ENCODE peak calls at places on chromosomes 16 and 17, in four cellular contexts. J is A549, R is K562, T is neural progenitor cell. Q is an unnamed sample.

GRCh38 chr17:41434313-41434895 is 6.4 kb downstream of the KRT38 start:
- DNase-seq in J (no peak), R (no peak), T (no peak), Q (no peak)

GRCh38 chr16:81537721-81538561 is 93.3 kb downstream of the CMIP start:
- DNase-seq in J (no peak), R (no peak), T (no peak), Q (no peak)

GRCh38 chr16:81711609-81712329 is 67.3 kb upstream of the PLCG2 start:
- DNase-seq in J (peak), R (peak), T (peak), Q (no peak)

GRCh38 chr17:48254896-48255295 is 147.3 kb downstream of the SNX11 start:
- DNase-seq in J (no peak), R (peak), T (no peak), Q (no peak)

GRCh38 chr16:12874135-12874534 is 27.3 kb upstream of the SHISA9 start:
- DNase-seq in J (peak), R (no peak), T (no peak), Q (no peak)

GRCh38 chr16:64238576-64238975 is 883.3 kb downstream of the CDH11 start:
- DNase-seq in J (no peak), R (no peak), T (no peak), Q (no peak)

GRCh38 chr16:6916946-6917345 is 415.7 kb upstream of the RBFOX1 start:
- DNase-seq in J (no peak), R (no peak), T (no peak), Q (no peak)

GRCh38 chr17:82375359-82376041 is 3.9 kb downstream of the UTS2R start:
- DNase-seq in J (no peak), R (no peak), T (no peak), Q (no peak)

GRCh38 chr16:51151435-51151950 is 423 bp upstream of the SALL1 start:
- DNase-seq in J (no peak), R (no peak), T (peak), Q (peak)

GRCh38 chr17:50872710-50873424 is 6.7 kb upstream of the TOB1 start:
- DNase-seq in J (no peak), R (no peak), T (no peak), Q (no peak)

GRCh38 chr16:3085868-3086595 is 13.1 kb downstream of the ZSCAN10 start:
- DNase-seq in J (no peak), R (no peak), T (no peak), Q (no peak)

GRCh38 chr16:30011505-30012480 is 966 bp upstream of the DOC2A start:
- DNase-seq in J (no peak), R (no peak), T (peak), Q (no peak)

GRCh38 chr16:22664132-22664531 is 149.8 kb upstream of the HS3ST2 start:
- DNase-seq in J (no peak), R (no peak), T (no peak), Q (no peak)

GRCh38 chr16:27698266-27698665 is 148.3 kb downstream of the KATNIP start:
- DNase-seq in J (no peak), R (peak), T (peak), Q (peak)

GRCh38 chr16:85425061-85425662 is 188.0 kb upstream of the GSE1 start:
- DNase-seq in J (no peak), R (no peak), T (peak), Q (no peak)

GRCh38 chr16:84726670-84727467 is 27.1 kb downstream of the USP10 start:
- DNase-seq in J (no peak), R (no peak), T (no peak), Q (no peak)

GRCh38 chr16:29972500-29972899 is 1.2 kb upstream of the TAOK2 start:
- DNase-seq in J (no peak), R (no peak), T (no peak), Q (no peak)

GRCh38 chr16:4922721-4923342 is 14.1 kb downstream of the PPL start:
- DNase-seq in J (no peak), R (no peak), T (no peak), Q (no peak)

GRCh38 chr17:72523491-72523890 is 402.7 kb downstream of the SOX9 start:
- DNase-seq in J (no peak), R (no peak), T (no peak), Q (no peak)

GRCh38 chr17:61955621-61956020 is 27.8 kb upstream of the INTS2 start:
- DNase-seq in J (no peak), R (no peak), T (no peak), Q (no peak)
- H3K27ac ChIP-seq in J (no peak), R (no peak), T (no peak), Q (no peak)

GRCh38 chr16:88585269-88585668 is 15.1 kb downstream of the ZC3H18 start:
- DNase-seq in J (no peak), R (no peak), T (no peak), Q (no peak)
- H3K4me3 ChIP-seq in J (no peak), R (no peak), T (no peak), Q (no peak)

GRCh38 chr17:35694906-35695305 is 36.5 kb upstream of the RASL10B start:
- DNase-seq in J (no peak), R (no peak), T (no peak), Q (no peak)
- H3K27ac ChIP-seq in J (no peak), R (no peak), T (no peak), Q (no peak)

GRCh38 chr17:75897076-75898019 is 597 bp upstream of the TRIM65 start:
- DNase-seq in J (no peak), R (no peak), T (peak), Q (no peak)
- H3K4me3 ChIP-seq in J (peak), R (peak), T (peak), Q (peak)

GRCh38 chr17:69783865-69784264 is 291.2 kb upstream of the KCNJ16 start:
- DNase-seq in J (no peak), R (no peak), T (no peak), Q (no peak)

GRCh38 chr17:69779378-69780214 is 295.4 kb upstream of the KCNJ16 start:
- DNase-seq in J (peak), R (no peak), T (no peak), Q (no peak)
- H3K27ac ChIP-seq in J (peak), R (no peak), T (no peak), Q (no peak)

GRCh38 chr17:15451681-15452080 is 15.7 kb downstream of the CDRT4 start:
- DNase-seq in J (no peak), R (no peak), T (no peak), Q (no peak)
- H3K4me3 ChIP-seq in J (no peak), R (no peak), T (no peak), Q (no peak)

DNA sequence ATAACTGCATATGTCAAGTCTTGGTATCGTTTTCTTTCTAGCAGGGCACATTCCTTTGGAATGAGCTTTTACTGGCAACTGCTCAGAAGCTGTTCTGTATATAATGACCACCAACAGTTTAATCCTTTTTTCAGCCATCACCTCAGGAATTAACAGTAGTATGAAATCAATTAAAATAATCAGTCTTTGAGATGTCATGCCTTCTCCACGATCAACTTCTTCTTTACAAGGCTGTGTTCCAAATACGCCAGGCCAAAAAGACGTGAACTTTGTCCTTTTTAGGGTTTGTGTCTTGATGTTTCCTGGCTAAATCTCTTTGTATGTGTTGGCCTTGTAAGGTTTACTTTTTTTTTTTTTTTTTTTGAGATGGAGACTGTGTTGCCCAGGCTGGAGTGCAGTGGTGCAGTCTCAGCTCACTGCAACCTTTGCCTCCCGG is 54.9 kb downstream of the ABCC1 start:
- DNase-seq in J (no peak), R (no peak), T (no peak), Q (no peak)
- H3K27ac ChIP-seq in J (peak), R (no peak), T (no peak), Q (no peak)

GRCh38 chr17:63039342-63039741 is 73.3 kb downstream of the TANC2 start:
- DNase-seq in J (no peak), R (no peak), T (no peak), Q (no peak)
- H3K4me3 ChIP-seq in J (peak), R (no peak), T (no peak), Q (no peak)

GRCh38 chr16:70703041-70703834 is 17.4 kb upstream of the MTSS2 start:
- DNase-seq in J (peak), R (peak), T (peak), Q (peak)

GRCh38 chr16:70702624-70703023 is 16.8 kb upstream of the MTSS2 start:
- DNase-seq in J (no peak), R (no peak), T (no peak), Q (no peak)

GRCh38 chr16:70701036-70701435 is 15.2 kb upstream of the MTSS2 start:
- DNase-seq in J (no peak), R (no peak), T (no peak), Q (no peak)

GRCh38 chr16:70701596-70701995 is 15.7 kb upstream of the MTSS2 start:
- DNase-seq in J (no peak), R (no peak), T (no peak), Q (no peak)

DNA sequence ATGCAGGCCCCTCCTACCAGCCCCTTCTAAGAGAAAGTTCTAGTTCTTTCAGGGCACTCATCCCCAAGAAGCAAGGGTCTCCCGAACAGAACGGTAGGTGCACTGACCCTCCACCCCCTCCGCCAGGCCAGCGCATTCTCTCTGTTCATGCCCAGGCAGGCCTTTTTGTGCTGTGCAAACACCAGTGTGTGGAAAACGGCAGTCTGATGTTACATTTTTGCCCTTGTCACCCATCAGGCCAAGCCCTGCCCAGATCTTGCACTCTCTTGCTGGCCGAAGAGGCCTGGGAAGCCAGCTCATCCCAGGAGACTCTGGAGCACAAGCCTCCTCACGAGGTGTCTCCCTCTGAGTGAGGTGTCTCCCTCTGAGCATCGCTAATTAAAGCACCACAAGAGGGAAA is 16.1 kb upstream of the MTSS2 start:
- DNase-seq in J (no peak), R (no peak), T (no peak), Q (no peak)
- H3K27ac ChIP-seq in J (no peak), R (no peak), T (no peak), Q (no peak)

GRCh38 chr17:56300191-56300590 is 146.9 kb downstream of the ANKFN1 start:
- DNase-seq in J (no peak), R (no peak), T (no peak), Q (no peak)

GRCh38 chr17:56291226-56291805 is 138.0 kb downstream of the ANKFN1 start:
- DNase-seq in J (no peak), R (no peak), T (no peak), Q (no peak)

GRCh38 chr17:56292628-56293027 is 139.4 kb downstream of the ANKFN1 start:
- DNase-seq in J (no peak), R (no peak), T (no peak), Q (no peak)

GRCh38 chr17:56292010-56292409 is 138.7 kb downstream of the ANKFN1 start:
- DNase-seq in J (no peak), R (no peak), T (no peak), Q (no peak)

DNA sequence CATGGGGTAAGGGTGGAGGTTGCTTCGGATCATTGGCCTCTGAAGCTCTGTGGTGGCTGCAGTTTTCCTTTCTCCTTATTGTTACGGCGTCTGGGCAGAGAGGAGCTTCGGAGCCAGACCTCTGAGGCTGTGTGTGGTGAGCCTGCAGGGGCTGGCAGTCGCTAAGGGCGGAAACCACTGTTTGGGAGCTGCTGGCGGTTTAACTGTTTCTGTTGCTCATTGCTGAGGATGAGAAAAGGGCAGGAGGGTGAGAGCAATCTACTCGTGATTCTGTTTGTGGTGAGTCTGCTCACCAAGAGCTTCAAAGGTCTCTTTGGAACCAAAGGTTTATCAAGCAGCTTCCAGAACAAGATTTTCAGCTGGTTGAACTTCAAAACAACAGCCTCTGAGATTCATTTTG is 143.9 kb downstream of the ANKFN1 start:
- DNase-seq in J (no peak), R (no peak), T (no peak), Q (no peak)
- H3K4me3 ChIP-seq in J (no peak), R (no peak), T (no peak), Q (no peak)

Q was measured in WERI-Rb-1.